ENCODE peak calls at places on chromosome 3, in four cellular contexts. E is GM12878, Z is HL-60, H is K562. P is an unnamed sample.

GRCh38 chr3:168977696-168978374 is 685.7 kb downstream of the MECOM start:
- DNase-seq in E (no peak), Z (no peak), H (no peak), P (no peak)

GRCh38 chr3:43691120-43692002 is 623 bp downstream of the ABHD5 start:
- DNase-seq in E (no peak), Z (peak; percentile 46), H (peak; percentile 91), P (peak; percentile 34)

GRCh38 chr3:43448098-43448497 is 161.8 kb downstream of the SNRK start:
- DNase-seq in E (no peak), Z (no peak), H (no peak), P (no peak)

GRCh38 chr3:178060406-178060805 is 475.8 kb upstream of the KCNMB2 start:
- DNase-seq in E (no peak), Z (no peak), H (no peak), P (no peak)

GRCh38 chr3:178340523-178340922 is 195.7 kb upstream of the KCNMB2 start:
- DNase-seq in E (no peak), Z (no peak), H (no peak), P (no peak)

GRCh38 chr3:128681277-128681829 is 30.7 kb upstream of the RPN1 start:
- DNase-seq in E (no peak), Z (no peak), H (no peak), P (no peak)

GRCh38 chr3:41198046-41198445 is 1.3 kb upstream of the CTNNB1 start:
- DNase-seq in E (no peak), Z (no peak), H (no peak), P (no peak)

GRCh38 chr3:132854856-132855535 is 132.8 kb upstream of the NPHP3 start:
- DNase-seq in E (no peak), Z (no peak), H (no peak), P (no peak)

GRCh38 chr3:72492240-72492639 is 356.0 kb downstream of the SHQ1 start:
- DNase-seq in E (no peak), Z (no peak), H (no peak), P (no peak)

GRCh38 chr3:16370872-16371740 is 106.1 kb downstream of the OXNAD1 start:
- DNase-seq in E (no peak), Z (no peak), H (peak; percentile 12), P (no peak)

GRCh38 chr3:16370503-16370871 is 105.5 kb downstream of the OXNAD1 start:
- DNase-seq in E (no peak), Z (no peak), H (no peak), P (no peak)

GRCh38 chr3:16372362-16373269 is 107.6 kb downstream of the OXNAD1 start:
- DNase-seq in E (peak; percentile 89), Z (no peak), H (no peak), P (no peak)

GRCh38 chr3:16369247-16369646 is 104.2 kb downstream of the OXNAD1 start:
- DNase-seq in E (no peak), Z (no peak), H (no peak), P (no peak)

GRCh38 chr3:16369885-16370284 is 104.9 kb downstream of the OXNAD1 start:
- DNase-seq in E (no peak), Z (no peak), H (no peak), P (no peak)
- TF ChIP-seq SPI1 in E (no peak), Z (no peak), H (no peak), P (no peak)

GRCh38 chr3:64262574-64263114 is 37.4 kb upstream of the PRICKLE2 start:
- DNase-seq in E (no peak), Z (no peak), H (no peak), P (no peak)
- TF ChIP-seq SPI1 in E (no peak), Z (no peak), H (no peak), P (no peak)

GRCh38 chr3:36302626-36303025 is 77.7 kb upstream of the STAC start:
- DNase-seq in E (no peak), Z (no peak), H (no peak), P (no peak)

GRCh38 chr3:36309092-36309491 is 71.2 kb upstream of the STAC start:
- DNase-seq in E (no peak), Z (no peak), H (no peak), P (no peak)

GRCh38 chr3:36303286-36303685 is 77.0 kb upstream of the STAC start:
- DNase-seq in E (no peak), Z (no peak), H (no peak), P (no peak)

GRCh38 chr3:36302110-36302509 is 78.2 kb upstream of the STAC start:
- DNase-seq in E (no peak), Z (no peak), H (no peak), P (no peak)

DNA sequence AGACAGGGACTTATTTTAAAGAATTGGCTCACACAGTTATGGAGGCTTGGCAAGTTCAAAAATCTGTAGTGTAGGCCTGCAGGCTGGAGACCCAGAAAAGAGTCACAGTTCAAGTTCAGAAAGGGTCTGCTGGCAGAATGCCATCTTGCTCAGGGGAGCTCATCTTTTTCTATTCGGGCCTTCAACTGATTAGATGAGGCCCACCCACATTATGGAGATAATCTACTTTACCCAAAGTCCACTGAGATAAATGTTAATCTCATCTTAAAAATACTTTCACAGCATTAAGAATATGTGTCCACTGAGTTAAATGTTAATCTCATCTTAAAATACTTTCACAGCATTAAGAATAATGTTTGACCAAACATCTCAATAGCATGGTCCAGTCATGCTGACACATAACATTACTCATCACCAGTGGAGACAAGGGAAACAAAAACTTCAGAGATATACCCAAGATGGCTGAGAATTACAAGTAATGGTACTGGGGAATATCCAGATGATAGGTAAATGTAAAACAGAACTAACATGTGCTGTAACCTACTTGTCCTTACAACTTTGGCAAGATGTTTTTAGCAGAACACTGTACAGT is 74.3 kb upstream of the STAC start:
- DNase-seq in E (no peak), Z (no peak), H (no peak), P (no peak)
- TF ChIP-seq SPI1 in E (no peak), Z (no peak), H (no peak), P (no peak)

GRCh38 chr3:160458151-160458550 is 8.6 kb upstream of the TRIM59 start:
- DNase-seq in E (no peak), Z (no peak), H (peak; percentile 48), P (no peak)
- TF ChIP-seq SPI1 in E (no peak), Z (no peak), H (no peak), P (no peak)

DNA sequence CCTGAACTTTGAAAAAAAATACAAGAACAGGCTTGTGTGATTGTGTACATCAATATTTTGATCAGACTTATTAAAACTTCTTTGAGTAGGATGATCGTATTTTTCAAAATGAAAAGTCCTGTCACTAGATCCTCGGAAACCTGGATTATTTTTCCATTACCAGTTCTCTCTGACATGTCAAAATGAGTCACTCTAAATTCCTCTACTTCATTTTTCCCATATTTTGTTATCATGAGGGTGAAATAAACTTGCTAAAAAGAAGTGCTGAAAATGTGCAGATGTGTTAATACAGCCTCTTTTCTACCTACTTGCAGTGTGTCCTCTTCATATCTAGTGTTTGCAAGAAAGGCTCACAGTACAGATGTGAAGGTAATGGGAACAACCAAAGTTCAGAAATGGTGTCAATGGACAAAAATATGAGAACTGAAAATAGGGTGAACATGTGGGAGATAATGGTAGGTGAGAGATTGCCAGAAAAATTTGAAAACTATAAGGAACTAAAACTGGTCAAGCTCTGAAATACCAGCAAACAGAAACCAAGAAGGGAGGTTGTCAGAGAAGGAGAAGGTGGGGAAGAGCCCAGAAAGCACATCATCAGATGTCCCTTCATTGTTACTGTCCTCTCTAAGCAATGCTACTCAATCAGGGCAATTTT is 108.2 kb downstream of the EOMES start:
- DNase-seq in E (peak; percentile 13), Z (no peak), H (no peak), P (no peak)
- TF ChIP-seq SPI1 in E (peak; percentile 59), Z (no peak), H (no peak), P (peak; percentile 68)

P was measured in GM12891.